ENCODE peak calls at places on chromosomes 13 and 19, in ten cellular contexts. D, L, T, A, J, M, N, X, P and K are unnamed samples.

GRCh38 chr19:50434525-50434924 is 1.8 kb downstream of the MYBPC2 start:
- DNase-seq in D (no peak), L (no peak), T (no peak), A (no peak), J (no peak), M (no peak), N (no peak), X (no peak), P (peak; percentile 94), K (peak; percentile 72)

GRCh38 chr19:40804783-40805242 is 5.8 kb downstream of the EGLN2 start:
- DNase-seq in D (no peak), L (no peak), T (no peak), A (no peak), J (no peak), M (no peak), N (no peak), X (no peak), P (peak; percentile 31), K (no peak)

GRCh38 chr13:63481334-63481733 is 2065.7 kb upstream of the PCDH20 start:
- DNase-seq in D (no peak), L (no peak), T (no peak), A (no peak), J (no peak), M (no peak), N (no peak), X (peak; percentile 36), P (no peak), K (no peak)

GRCh38 chr13:43129021-43129420 is 105.6 kb downstream of the DNAJC15 start:
- DNase-seq in D (no peak), L (no peak), T (no peak), A (no peak), J (no peak), M (no peak), N (no peak), X (no peak), P (no peak), K (no peak)

GRCh38 chr19:33199441-33200265 is 5.5 kb downstream of the LRP3 start:
- DNase-seq in D (no peak), L (no peak), T (no peak), A (no peak), J (no peak), M (no peak), N (no peak), X (no peak), P (no peak), K (no peak)

GRCh38 chr19:48170817-48171347 is 402 bp downstream of the ZSWIM9 start:
- DNase-seq in D (no peak), L (peak; percentile 18), T (no peak), A (no peak), J (no peak), M (peak; percentile 37), N (no peak), X (no peak), P (peak; percentile 74), K (no peak)

GRCh38 chr13:30256713-30257432 is 50.5 kb downstream of the KATNAL1 start:
- DNase-seq in D (no peak), L (no peak), T (no peak), A (no peak), J (no peak), M (peak; percentile 11), N (no peak), X (no peak), P (peak; percentile 37), K (no peak)

GRCh38 chr19:6276447-6276846 is 3.3 kb downstream of the MLLT1 start:
- DNase-seq in D (peak; percentile 75), L (peak; percentile 45), T (no peak), A (no peak), J (peak; percentile 70), M (no peak), N (peak; percentile 58), X (peak; percentile 55), P (no peak), K (no peak)

GRCh38 chr13:50893211-50893852 is 16.3 kb upstream of the RNASEH2B start:
- DNase-seq in D (no peak), L (no peak), T (no peak), A (no peak), J (no peak), M (peak; percentile 46), N (no peak), X (peak; percentile 19), P (peak; percentile 93), K (no peak)

GRCh38 chr13:35791191-35791902 is 314.9 kb upstream of the MAB21L1 start:
- DNase-seq in D (no peak), L (no peak), T (no peak), A (no peak), J (no peak), M (no peak), N (no peak), X (peak; percentile 48), P (no peak), K (no peak)

GRCh38 chr13:27309967-27310598 is 39.5 kb downstream of the RASL11A start:
- DNase-seq in D (no peak), L (no peak), T (no peak), A (no peak), J (no peak), M (no peak), N (no peak), X (peak; percentile 57), P (no peak), K (no peak)

GRCh38 chr13:76833465-76833864 is 52.7 kb downstream of the KCTD12 start:
- DNase-seq in D (no peak), L (no peak), T (no peak), A (no peak), J (no peak), M (no peak), N (no peak), X (no peak), P (no peak), K (no peak)

DNA sequence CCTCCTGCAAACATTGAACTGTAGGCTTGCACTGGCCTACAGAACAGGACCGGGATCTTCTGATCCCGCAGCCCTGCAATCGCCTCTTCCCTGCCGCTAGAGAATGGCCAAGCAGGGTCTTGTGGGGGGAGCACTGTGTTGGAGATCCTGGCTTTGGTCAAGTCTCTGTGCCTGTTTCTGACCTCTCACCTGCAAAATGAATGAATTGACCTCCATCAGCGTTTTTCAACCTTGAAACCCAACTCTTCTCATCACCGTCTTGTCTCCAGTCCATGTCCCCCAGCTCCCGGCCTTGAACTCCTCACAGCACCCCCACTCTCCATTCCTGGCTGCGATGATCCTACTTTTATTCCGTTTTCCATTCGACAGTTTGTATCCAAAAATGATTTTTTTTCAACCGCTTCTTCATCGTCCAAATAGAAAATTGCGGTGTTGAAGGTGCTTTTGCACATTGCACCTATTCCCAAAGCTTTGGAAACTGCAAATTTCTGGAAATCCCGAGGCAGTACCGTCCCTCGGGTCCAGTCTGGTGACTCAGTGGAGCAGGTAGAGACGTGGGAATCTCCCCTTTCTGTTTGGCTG is 2.0 kb downstream of the MYO9B start:
- DNase-seq in D (no peak), L (no peak), T (no peak), A (no peak), J (no peak), M (no peak), N (no peak), X (no peak), P (no peak), K (no peak)
- H3K4me1 ChIP-seq in D (peaks cover 26% of the 10 kb centered on the region), L (peaks cover 73% of the 10 kb centered on the region), T (peaks cover 80% of the 10 kb centered on the region), A (no peaks in the 10 kb centered on the region), J (peaks cover 84% of the 10 kb centered on the region), M (peaks cover 15% of the 10 kb centered on the region), N (peaks cover 62% of the 10 kb centered on the region), X (peaks cover 24% of the 10 kb centered on the region), P (peaks cover 67% of the 10 kb centered on the region), K (no peaks in the 10 kb centered on the region)

GRCh38 chr19:20776083-20777076 is at the start of gene ZNF66:
- DNase-seq in D (peak; percentile 95), L (peak; percentile 97), T (peak; percentile 69), A (peak; percentile 94), J (peak; percentile 95), M (peak; percentile 100), N (peak; percentile 93), X (peak; percentile 95), P (peak; percentile 99), K (peak; percentile 97)
- TF ChIP-seq CTCF in D (no peak), L (no peak), T (no peak), A (no peak), J (no peak), M (no peak), N (no peak), X (no peak), P (no peak), K (no peak)

DNA sequence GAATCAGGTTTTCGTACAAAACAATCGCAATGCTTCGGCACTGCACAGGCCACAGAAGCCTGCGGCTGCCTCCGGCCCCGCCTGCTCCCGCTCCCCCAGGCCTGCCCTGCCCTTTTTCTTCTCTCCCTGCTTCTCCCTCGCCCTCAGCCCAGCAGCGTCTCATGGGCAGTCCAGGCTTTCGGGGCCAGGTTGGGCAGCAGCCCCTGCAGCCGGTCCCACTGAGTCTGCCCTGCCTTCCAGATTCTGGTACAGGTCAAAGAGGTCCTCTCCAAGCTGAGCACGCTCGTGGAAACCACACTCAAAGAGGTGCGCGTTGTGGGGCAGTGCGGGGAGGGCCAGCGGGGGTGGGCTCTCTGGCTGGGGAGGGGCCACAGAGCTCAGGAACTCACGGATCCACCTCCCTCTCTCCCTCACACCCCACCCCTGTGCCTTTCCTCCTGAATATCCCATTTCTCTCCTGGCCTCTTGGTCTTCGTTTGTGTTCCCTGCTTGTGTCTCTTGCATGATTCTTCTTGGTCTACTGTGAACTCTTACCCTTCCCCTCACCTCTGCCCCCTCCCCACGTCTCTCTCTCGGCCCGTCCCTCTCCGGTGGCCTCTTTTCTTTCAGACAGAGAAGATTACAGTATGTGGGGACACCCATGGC is 30.1 kb downstream of the CCDC8 start:
- DNase-seq in D (no peak), L (no peak), T (no peak), A (no peak), J (no peak), M (no peak), N (no peak), X (no peak), P (no peak), K (no peak)
- H3K36me3 ChIP-seq in D (peaks cover 3% of the 10 kb centered on the region), L (peaks cover 76% of the 10 kb centered on the region), T (peaks cover 23% of the 10 kb centered on the region), A (peaks cover 9% of the 10 kb centered on the region), J (peaks cover 18% of the 10 kb centered on the region), M (peaks cover 5% of the 10 kb centered on the region), N (peaks cover 31% of the 10 kb centered on the region), X (peaks cover 27% of the 10 kb centered on the region), P (peaks cover 96% of the 10 kb centered on the region), K (peaks cover 29% of the 10 kb centered on the region)

DNA sequence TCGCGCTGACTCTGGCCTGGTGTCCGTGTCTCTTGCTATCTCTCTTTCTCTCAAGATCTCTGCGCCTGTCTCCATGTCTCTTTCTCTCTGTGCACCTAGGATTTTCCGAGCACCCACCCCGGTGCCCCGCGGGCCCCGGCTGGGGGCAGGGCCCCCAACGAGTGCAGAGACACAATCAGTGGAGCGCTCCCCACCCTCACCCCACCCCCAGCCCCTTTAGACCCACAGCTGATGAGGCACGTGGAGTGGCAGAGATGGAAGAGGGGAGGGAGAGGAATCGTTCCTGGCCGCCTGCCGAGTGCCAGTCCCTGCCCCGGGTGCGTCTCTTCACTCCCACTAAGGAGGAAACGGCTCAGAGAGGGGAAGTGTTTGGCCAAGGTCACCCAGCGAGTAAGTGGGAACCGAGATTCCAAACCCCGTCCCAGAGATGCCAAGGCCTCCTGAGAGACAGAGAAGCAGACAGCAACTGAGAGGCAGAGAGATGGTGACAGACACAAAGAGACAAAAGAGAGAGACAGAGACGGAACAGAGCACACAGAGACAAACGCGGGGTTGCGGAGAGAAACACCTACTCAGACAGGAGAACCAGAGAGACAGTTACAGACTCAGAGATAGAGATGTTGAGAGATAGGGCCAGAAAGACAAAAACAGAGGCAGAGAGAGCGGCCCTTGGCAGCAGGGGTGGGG is 626 bp upstream of the BCL3 start:
- DNase-seq in D (peak; percentile 80), L (peak; percentile 73), T (no peak), A (peak; percentile 53), J (peak; percentile 78), M (peak; percentile 71), N (no peak), X (peak; percentile 61), P (no peak), K (peak; percentile 76)
- H3K4me1 ChIP-seq in D (peaks cover 48% of the 10 kb centered on the region), L (peaks cover 79% of the 10 kb centered on the region), T (peaks cover 95% of the 10 kb centered on the region), A (peaks cover 45% of the 10 kb centered on the region), J (peaks cover 86% of the 10 kb centered on the region), M (peaks cover 5% of the 10 kb centered on the region), N (peaks cover 73% of the 10 kb centered on the region), X (peaks cover 31% of the 10 kb centered on the region), P (peaks cover 52% of the 10 kb centered on the region), K (peaks cover 17% of the 10 kb centered on the region)